ENCODE peak calls at places on chromosomes 5 and 9, in ten cellular contexts. U is GM12865; P is uterus; M is CD8-positive, alpha-beta T cell; Q is stomach; G is colonic mucosa; T is astrocyte of the spinal cord; O is epithelial cell of esophagus; J is astrocyte of the cerebellum; C is dorsolateral prefrontal cortex. D is an unnamed sample.

GRCh38 chr5:74903165-74903787 is 37.1 kb upstream of the FAM169A start:
- DNase-seq in G (peak), U (peak), Q (peak), J (no peak), T (no peak), P (no peak), O (peak), M (peak), C (no peak), D (peak)

GRCh38 chr9:8859416-8859815 is 1059.8 kb upstream of the DMAC1 start:
- DNase-seq in J (no peak), U (no peak), C (no peak), P (no peak), O (no peak), Q (no peak), T (no peak), M (no peak), G (no peak), D (no peak)

GRCh38 chr9:130242270-130243014 is 23.1 kb upstream of the HMCN2 start:
- DNase-seq in T (no peak), C (no peak), O (no peak), Q (no peak), P (no peak), U (no peak), M (no peak), J (no peak), G (no peak), D (no peak)

GRCh38 chr9:26243722-26244121 is 565.5 kb upstream of the TUSC1 start:
- DNase-seq in O (no peak), C (no peak), J (no peak), G (no peak), P (no peak), T (peak), U (no peak), Q (no peak), M (no peak), D (no peak)

GRCh38 chr9:36946653-36947052 is 87.4 kb downstream of the PAX5 start:
- DNase-seq in G (no peak), C (no peak), M (no peak), O (peak), P (no peak), U (no peak), T (peak), J (peak), Q (no peak), D (no peak)

GRCh38 chr9:98247826-98248657 is 7.4 kb downstream of the TBC1D2 start:
- DNase-seq in G (no peak), M (no peak), Q (no peak), U (no peak), O (no peak), T (no peak), C (no peak), P (no peak), J (no peak), D (no peak)

GRCh38 chr9:88052446-88052845 is 78.1 kb upstream of the CDK20 start:
- DNase-seq in Q (no peak), M (no peak), P (no peak), C (no peak), G (no peak), O (no peak), T (no peak), U (no peak), J (no peak), D (peak)

GRCh38 chr5:68012429-68012828 is 203.1 kb upstream of the PIK3R1 start:
- DNase-seq in U (no peak), P (no peak), J (no peak), Q (no peak), O (peak), G (no peak), T (peak), C (no peak), M (no peak), D (no peak)

GRCh38 chr5:175493726-175494125 is 15.4 kb downstream of the SFXN1 start:
- DNase-seq in J (no peak), O (no peak), G (no peak), T (no peak), M (no peak), P (no peak), Q (no peak), C (no peak), U (no peak), D (no peak)

GRCh38 chr5:133589286-133589685 is 23.1 kb downstream of the FSTL4 start:
- DNase-seq in P (no peak), J (no peak), T (no peak), G (no peak), O (no peak), M (no peak), U (no peak), C (no peak), Q (no peak), D (no peak)

GRCh38 chr5:6459896-6460295 is 11.2 kb downstream of the UBE2QL1 start:
- DNase-seq in M (no peak), O (no peak), P (no peak), U (no peak), J (no peak), T (no peak), C (no peak), Q (no peak), G (no peak), D (no peak)

GRCh38 chr5:137613554-137614265 is 114.6 kb upstream of the SPOCK1 start:
- DNase-seq in T (no peak), J (no peak), G (no peak), Q (no peak), M (no peak), U (peak), P (no peak), C (no peak), O (peak), D (no peak)

GRCh38 chr9:33752130-33752637 is 43.2 kb upstream of the PRSS3 start:
- DNase-seq in U (no peak), O (no peak), T (no peak), M (no peak), P (no peak), Q (no peak), G (no peak), C (no peak), J (no peak), D (no peak)

GRCh38 chr9:76415731-76416130 is 21.5 kb upstream of the RFK start:
- DNase-seq in T (peak), C (no peak), J (peak), U (no peak), M (no peak), P (no peak), O (no peak), G (no peak), Q (peak), D (no peak)

GRCh38 chr5:170216262-170216864 is 16.4 kb upstream of the C5orf58 start:
- DNase-seq in U (peak), O (peak), T (peak), Q (no peak), M (no peak), C (no peak), G (no peak), J (peak), P (no peak), D (no peak)

GRCh38 chr5:57692582-57693487 is 210.2 kb upstream of the ACTBL2 start:
- DNase-seq in T (peak), C (peak), Q (peak), G (peak), O (peak), J (peak), U (peak), M (no peak), P (peak), D (peak)

GRCh38 chr9:89477811-89478583 is 19.9 kb downstream of the SEMA4D start:
- DNase-seq in O (no peak), G (peak), C (no peak), J (peak), P (peak), M (peak), U (peak), Q (peak), T (peak), D (no peak)

GRCh38 chr5:127650649-127651048 is 1.8 kb downstream of the CTXN3 start:
- DNase-seq in G (no peak), T (peak), M (no peak), Q (no peak), U (no peak), C (no peak), P (no peak), J (peak), O (peak), D (no peak)

GRCh38 chr5:94335936-94336335 is 282.5 kb downstream of the KIAA0825 start:
- DNase-seq in G (no peak), M (no peak), J (no peak), U (no peak), T (no peak), Q (no peak), C (no peak), P (no peak), O (no peak), D (no peak)

GRCh38 chr5:178207183-178207916 is 3.0 kb downstream of the HNRNPAB start:
- DNase-seq in P (no peak), C (no peak), J (peak), O (peak), M (no peak), U (no peak), Q (peak), T (peak), G (peak), D (no peak)

GRCh38 chr5:154276932-154277331 is 86.4 kb downstream of the GALNT10 start:
- DNase-seq in C (no peak), G (peak), O (no peak), Q (no peak), M (no peak), P (peak), T (peak), J (peak), U (no peak), D (peak)

GRCh38 chr5:71836084-71836483 is 117.0 kb downstream of the CARTPT start:
- DNase-seq in T (peak), C (no peak), Q (no peak), O (no peak), J (no peak), G (no peak), P (no peak), U (no peak), M (no peak), D (no peak)

GRCh38 chr5:148984333-148984732 is 78.5 kb downstream of the SH3TC2 start:
- DNase-seq in M (no peak), J (no peak), U (no peak), T (no peak), G (no peak), P (no peak), O (peak), Q (no peak), C (no peak), D (no peak)

GRCh38 chr5:125349432-125349831 is 603.0 kb upstream of the ZNF608 start:
- DNase-seq in Q (no peak), O (no peak), J (peak), T (peak), U (no peak), P (no peak), C (no peak), G (no peak), M (no peak), D (no peak)
- TF ChIP-seq CTCF in Q (no peak), O (no peak), J (no peak), T (no peak), U (no peak), P (no peak), C (peak), G (no peak), M (no peak), D (no peak)

GRCh38 chr9:95044731-95045508 is 272.6 kb downstream of the FANCC start:
- DNase-seq in C (no peak), J (no peak), P (no peak), M (no peak), U (no peak), O (peak), T (no peak), G (peak), Q (peak), D (no peak)

GRCh38 chr9:95048225-95049087 is 269.1 kb downstream of the FANCC start:
- DNase-seq in G (peak), M (peak), C (no peak), U (peak), P (peak), Q (peak), O (peak), J (no peak), T (no peak), D (peak)

GRCh38 chr9:95045751-95046150 is 271.8 kb downstream of the FANCC start:
- DNase-seq in G (no peak), Q (peak), U (no peak), T (no peak), J (no peak), O (no peak), P (no peak), C (no peak), M (no peak), D (no peak)

GRCh38 chr9:95049761-95050160 is 267.7 kb downstream of the FANCC start:
- DNase-seq in O (no peak), P (no peak), C (no peak), J (no peak), Q (no peak), M (no peak), G (no peak), U (no peak), T (no peak), D (no peak)

DNA sequence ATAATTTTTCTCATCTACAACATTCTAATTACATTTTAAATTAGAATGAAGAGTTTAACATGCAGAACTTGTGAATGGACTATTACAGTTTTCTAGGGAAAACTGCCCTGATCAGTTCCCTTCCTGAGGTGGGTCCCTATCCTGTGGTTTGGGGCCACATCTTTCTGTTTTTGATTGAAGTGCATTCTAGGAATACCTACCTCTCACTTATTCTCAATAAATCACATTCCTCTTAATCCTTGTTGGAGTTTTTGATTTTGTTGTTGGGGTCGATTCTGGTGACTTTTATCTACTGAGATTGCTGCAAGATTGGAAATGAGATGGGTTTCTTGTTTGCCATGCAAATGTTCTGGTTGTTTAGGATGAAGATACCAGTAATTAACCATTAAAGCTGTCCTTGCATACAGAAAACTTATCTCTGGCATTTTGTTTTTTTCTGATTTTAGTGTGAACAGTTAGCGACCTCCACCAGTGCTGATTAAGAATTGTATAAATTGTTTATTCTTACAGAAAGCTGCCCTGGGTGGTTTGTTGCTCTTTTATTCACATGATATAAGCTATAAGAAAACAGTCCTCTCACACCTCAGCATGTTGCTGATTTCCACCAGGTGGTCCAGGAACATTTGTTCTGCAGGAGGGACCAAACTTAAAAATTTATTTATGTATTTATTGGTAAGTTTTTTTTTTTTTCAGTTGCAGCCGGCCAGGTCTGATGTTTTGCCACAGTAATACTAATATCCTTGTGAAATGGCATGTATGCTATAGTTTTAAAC is 269.9 kb downstream of the FANCC start:
- DNase-seq in M (no peak), U (no peak), J (no peak), G (no peak), P (no peak), O (no peak), C (no peak), Q (no peak), T (no peak), D (no peak)
- H3K4me3 ChIP-seq in M (no peak), U (no peak), J (peak), G (peak), P (peak), O (peak), C (peak), Q (peak), T (peak), D (no peak)

DNA sequence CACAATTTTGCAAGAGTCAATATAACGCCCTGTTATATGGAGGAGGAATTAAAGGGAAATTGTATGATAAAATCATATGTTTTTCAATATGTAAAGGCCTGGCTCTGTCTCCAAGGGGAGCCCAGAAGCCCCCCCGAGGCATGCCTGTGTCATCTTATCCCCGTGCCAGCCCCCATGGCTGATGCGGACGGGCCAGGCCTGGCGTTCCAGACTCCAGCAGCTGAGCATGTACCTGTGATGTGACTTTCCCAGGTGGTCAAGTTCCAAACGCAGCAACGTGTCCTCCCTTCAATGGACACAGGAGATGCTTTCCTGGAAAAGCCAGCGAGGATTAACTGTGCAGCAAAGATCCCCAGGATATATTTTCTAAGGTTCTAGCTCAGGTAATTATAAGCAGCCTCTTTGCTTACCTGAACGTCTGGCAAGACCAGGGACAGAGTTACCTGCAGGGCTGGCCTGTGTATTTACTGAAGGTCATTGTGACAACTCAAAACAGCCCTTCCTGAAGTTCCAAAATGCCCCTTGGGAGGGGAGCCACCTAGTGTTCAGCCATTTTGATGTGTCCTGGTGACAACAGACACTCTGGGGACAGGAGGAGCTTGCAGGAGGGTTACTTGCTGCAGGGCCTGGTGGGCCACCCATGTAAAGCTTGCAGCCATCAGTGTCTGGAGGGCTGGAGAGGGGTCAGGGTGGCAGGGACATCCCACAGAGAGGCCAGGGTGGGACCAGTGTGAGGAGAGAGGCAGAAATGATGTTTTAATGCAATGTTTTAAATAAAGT is 53.3 kb upstream of the RNU6ATAC start:
- DNase-seq in T (no peak), J (no peak), O (no peak), U (peak), Q (no peak), C (no peak), P (no peak), M (no peak), G (no peak), D (peak)
- TF ChIP-seq CTCF in T (peak), J (no peak), O (no peak), U (peak), Q (no peak), C (no peak), P (no peak), M (no peak), G (no peak), D (peak)

DNA sequence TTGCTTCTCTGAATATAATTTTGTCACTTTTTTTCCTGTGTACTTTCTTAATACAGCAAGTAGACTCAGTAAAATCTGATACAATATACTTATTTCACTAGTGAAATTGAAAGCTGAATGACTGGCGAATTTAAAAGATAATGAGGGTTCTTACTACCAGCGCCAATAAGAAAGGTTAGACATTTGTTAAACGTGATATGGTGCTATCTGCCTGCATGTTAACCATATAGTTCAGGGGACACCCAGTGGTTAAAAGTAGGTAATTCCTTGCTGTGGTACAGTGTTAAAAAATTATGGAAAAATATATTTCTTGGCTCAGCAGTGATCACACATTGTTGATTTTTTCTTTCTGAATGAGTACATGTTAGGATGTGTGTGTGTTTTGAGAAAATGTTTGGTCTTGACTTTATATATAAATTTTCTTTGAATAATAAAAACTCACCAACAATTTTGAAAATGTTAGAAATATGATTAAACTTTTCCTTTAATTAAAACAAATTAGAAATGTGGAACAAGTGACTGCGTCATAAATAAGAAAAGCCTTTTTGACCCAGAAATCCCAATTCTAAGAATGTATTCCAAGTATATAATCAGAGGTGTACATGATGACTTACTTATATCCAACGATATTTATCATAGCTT is 25.8 kb downstream of the CAST start:
- DNase-seq in J (peak), O (peak), P (no peak), G (no peak), C (no peak), Q (no peak), T (peak), U (peak), M (no peak), D (no peak)
- H3K4me3 ChIP-seq in J (no peak), O (no peak), P (no peak), G (no peak), C (no peak), Q (no peak), T (no peak), U (no peak), M (no peak), D (no peak)

GRCh38 chr9:136997355-136997754 is 987 bp upstream of the CLIC3 start:
- DNase-seq in M (no peak), Q (no peak), G (no peak), J (no peak), T (no peak), C (no peak), O (no peak), U (no peak), P (no peak), D (no peak)

GRCh38 chr9:136996361-136997281 is at the start of gene CLIC3:
- DNase-seq in C (no peak), P (no peak), U (no peak), M (peak), J (no peak), O (peak), T (no peak), Q (peak), G (peak), D (peak)

GRCh38 chr9:136995772-136996308 is 528 bp downstream of the CLIC3 start:
- DNase-seq in U (no peak), J (no peak), Q (peak), C (no peak), T (peak), G (no peak), O (peak), M (no peak), P (no peak), D (no peak)

GRCh38 chr9:136995370-136995769 is 998 bp downstream of the CLIC3 start:
- DNase-seq in G (no peak), O (no peak), U (no peak), T (no peak), M (no peak), P (no peak), C (no peak), Q (no peak), J (no peak), D (no peak)

DNA sequence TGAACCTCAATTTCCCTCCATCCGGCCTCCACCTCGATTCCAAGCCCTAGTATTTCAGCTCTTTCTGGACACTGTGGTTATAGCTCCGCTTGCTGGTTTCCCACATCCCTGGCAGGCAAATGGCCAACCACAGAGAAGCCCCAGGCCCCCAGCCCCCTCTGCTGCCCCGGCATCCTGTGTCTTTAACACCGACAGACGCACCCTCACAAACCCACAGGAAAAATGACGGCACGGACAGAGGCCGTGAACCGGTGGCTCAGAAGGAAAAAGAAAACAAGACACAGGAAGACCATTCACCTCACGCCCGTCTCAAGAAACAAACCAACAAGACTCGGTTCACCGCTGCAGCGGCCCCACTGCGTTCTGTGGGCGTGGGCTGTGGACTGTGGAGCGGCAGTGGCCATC is 1.5 kb upstream of the CLIC3 start:
- DNase-seq in G (no peak), J (no peak), P (no peak), U (peak), Q (no peak), C (no peak), M (peak), T (peak), O (no peak), D (no peak)
- TF ChIP-seq CTCF in G (no peak), J (no peak), P (no peak), U (no peak), Q (no peak), C (no peak), M (no peak), T (peak), O (no peak), D (no peak)

D was measured in WERI-Rb-1.